ENCODE peak calls at places on chromosomes 2 and 18, in five cellular contexts. R is GM03348, N is DMS79 treated with DMSO at 0.1 percent for 48 hours, A is fibroblast of the aortic adventitia, H is endothelial cell. G is an unnamed sample.

GRCh38 chr18:62572456-62572855 is 49.6 kb downstream of the ZCCHC2 start:
- DNase-seq in R (no peak), N (no peak), A (no peak), H (no peak), G (no peak)

GRCh38 chr18:79558196-79559120 is 121.1 kb upstream of the CTDP1 start:
- DNase-seq in R (no peak), N (no peak), A (no peak), H (no peak), G (peak)

GRCh38 chr2:201774546-201774945 is 6.2 kb downstream of the ALS2 start:
- DNase-seq in R (no peak), N (no peak), A (no peak), H (no peak), G (no peak)

GRCh38 chr2:143321994-143322393 is 192.8 kb downstream of the ARHGAP15 start:
- DNase-seq in R (no peak), N (peak), A (no peak), H (no peak), G (no peak)

GRCh38 chr2:240235149-240235803 is 94.8 kb upstream of the OTOS start:
- DNase-seq in R (no peak), N (no peak), A (no peak), H (no peak), G (peak)

GRCh38 chr18:43720036-43720435 is 442.7 kb upstream of the SYT4 start:
- DNase-seq in R (no peak), N (no peak), A (no peak), H (no peak), G (no peak)

GRCh38 chr2:29117636-29118303 is 2.6 kb downstream of the CLIP4 start:
- DNase-seq in R (peak), N (peak), A (peak), H (no peak), G (no peak)

GRCh38 chr2:236569593-236569973 is at the start of gene ACKR3:
- DNase-seq in R (peak), N (peak), A (peak), H (peak), G (peak)

GRCh38 chr2:107108556-107108955 is 222.6 kb upstream of the ST6GAL2 start:
- DNase-seq in R (no peak), N (no peak), A (no peak), H (no peak), G (no peak)

GRCh38 chr2:212537311-212538155 is 1.1 kb downstream of the ERBB4 start:
- DNase-seq in R (peak), N (peak), A (no peak), H (peak), G (peak)

GRCh38 chr2:163737169-163737439 is 1.3 kb upstream of the FIGN start:
- DNase-seq in R (no peak), N (no peak), A (no peak), H (no peak), G (no peak)

G was measured in H9.